ENCODE peak calls at places on chromosomes 3 and 15, in seven cellular contexts. V is PC-3, X is hepatocyte, G is neural progenitor cell, E is thoracic aorta, P is DND-41, D is transverse colon. Z is an unnamed sample.

GRCh38 chr15:79121571-79121970 is 31.0 kb upstream of the RASGRF1 start:
- DNase-seq in V (no peak), X (no peak), G (no peak), E (no peak), P (no peak), D (no peak), Z (no peak)

GRCh38 chr15:20341901-20342605 is 199.5 kb downstream of the GOLGA6L6 start:
- DNase-seq in V (peak; percentile 2), X (peak; percentile 91), G (peak; percentile 45), E (no peak), P (peak; percentile 16), D (peak; percentile 41), Z (no peak)

GRCh38 chr3:42120866-42121265 is 29.7 kb downstream of the TRAK1 start:
- DNase-seq in V (peak; percentile 17), X (no peak), G (no peak), E (no peak), P (no peak), D (no peak), Z (peak; percentile 90)

GRCh38 chr15:63466378-63467192 is 37.8 kb upstream of the USP3 start:
- DNase-seq in V (peak; percentile 72), X (peak; percentile 72), G (peak; percentile 80), E (no peak), P (peak; percentile 35), D (no peak), Z (no peak)

GRCh38 chr3:101284757-101285156 is 35.6 kb downstream of the IMPG2 start:
- DNase-seq in V (no peak), X (no peak), G (no peak), E (no peak), P (no peak), D (no peak), Z (no peak)

GRCh38 chr15:51416129-51416528 is 74.7 kb downstream of the GLDN start:
- DNase-seq in V (no peak), X (no peak), G (no peak), E (no peak), P (no peak), D (no peak), Z (no peak)

GRCh38 chr15:50943623-50944022 is 35.1 kb downstream of the AP4E1 start:
- DNase-seq in V (no peak), X (no peak), G (no peak), E (no peak), P (no peak), D (no peak), Z (no peak)

GRCh38 chr15:69885182-69886041 is 212.3 kb downstream of the TLE3 start:
- DNase-seq in V (no peak), X (no peak), G (peak; percentile 78), E (no peak), P (no peak), D (no peak), Z (no peak)

GRCh38 chr3:66412176-66412887 is 88.5 kb downstream of the LRIG1 start:
- DNase-seq in V (no peak), X (no peak), G (no peak), E (no peak), P (no peak), D (no peak), Z (no peak)

GRCh38 chr3:180116658-180117057 is 79.9 kb upstream of the PEX5L start:
- DNase-seq in V (no peak), X (no peak), G (peak; percentile 32), E (no peak), P (no peak), D (no peak), Z (no peak)

GRCh38 chr3:135023985-135024658 is 229.1 kb downstream of the EPHB1 start:
- DNase-seq in V (no peak), X (no peak), G (no peak), E (no peak), P (no peak), D (no peak), Z (no peak)

GRCh38 chr15:40266828-40267304 is 16.0 kb downstream of the ANKRD63 start:
- DNase-seq in V (peak; percentile 98), X (peak; percentile 76), G (no peak), E (peak; percentile 51), P (no peak), D (peak; percentile 45), Z (peak; percentile 92)

GRCh38 chr15:71103102-71103676 is 12.1 kb upstream of the THSD4 start:
- DNase-seq in V (peak; percentile 57), X (peak; percentile 34), G (peak; percentile 26), E (no peak), P (peak; percentile 5), D (peak; percentile 44), Z (no peak)

GRCh38 chr3:74824366-74824765 is 209.9 kb upstream of the CNTN3 start:
- DNase-seq in V (no peak), X (peak; percentile 22), G (no peak), E (no peak), P (no peak), D (no peak), Z (no peak)

GRCh38 chr3:183385698-183386590 is 42.5 kb downstream of the MCF2L2 start:
- DNase-seq in V (peak; percentile 86), X (peak; percentile 87), G (peak; percentile 81), E (no peak), P (peak; percentile 55), D (peak; percentile 61), Z (peak; percentile 50)

GRCh38 chr15:82146990-82147461 is 101.2 kb upstream of the MEX3B start:
- DNase-seq in V (peak; percentile 74), X (peak; percentile 25), G (no peak), E (no peak), P (no peak), D (no peak), Z (peak; percentile 93)

GRCh38 chr15:96230557-96231181 is 99.8 kb upstream of the NR2F2 start:
- DNase-seq in V (peak; percentile 91), X (no peak), G (no peak), E (no peak), P (no peak), D (no peak), Z (peak; percentile 97)

GRCh38 chr3:168424059-168424765 is 328.5 kb upstream of the GOLIM4 start:
- DNase-seq in V (peak; percentile 77), X (no peak), G (no peak), E (no peak), P (no peak), D (no peak), Z (peak; percentile 48)

DNA sequence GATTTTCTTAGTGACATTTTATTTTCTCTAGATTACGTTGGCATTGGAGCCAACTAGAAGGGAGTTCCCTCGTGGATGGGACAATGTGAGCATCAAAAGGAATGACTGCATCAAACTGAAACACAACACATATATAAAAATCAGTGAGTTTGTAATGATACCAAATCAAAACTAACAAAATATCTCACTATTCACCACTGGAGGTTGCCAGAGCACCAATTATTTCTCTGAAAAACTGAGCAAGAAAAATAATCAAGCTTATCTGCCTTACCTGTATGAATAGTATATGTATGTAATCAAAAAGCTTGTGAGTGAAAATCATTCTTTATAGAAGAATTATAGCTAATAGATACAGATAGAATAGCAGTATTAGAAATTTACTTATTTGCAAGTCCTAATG is 46.8 kb upstream of the OTOL1 start:
- DNase-seq in V (peak; percentile 38), X (no peak), G (no peak), E (no peak), P (no peak), D (no peak), Z (no peak)
- TF ChIP-seq CTCF in V (peak; percentile 55), X (no peak), G (no peak), E (no peak), P (peak; percentile 12), D (no peak), Z (peak; percentile 12)

GRCh38 chr3:188706599-188706998 is 465.2 kb upstream of the TPRG1 start:
- DNase-seq in V (no peak), X (no peak), G (no peak), E (no peak), P (no peak), D (no peak), Z (no peak)

GRCh38 chr3:188711898-188712256 is 459.9 kb upstream of the TPRG1 start:
- DNase-seq in V (no peak), X (no peak), G (no peak), E (no peak), P (no peak), D (no peak), Z (no peak)

GRCh38 chr3:188706176-188706575 is 465.6 kb upstream of the TPRG1 start:
- DNase-seq in V (peak; percentile 67), X (no peak), G (no peak), E (no peak), P (no peak), D (no peak), Z (no peak)

GRCh38 chr3:188712257-188712924 is 459.4 kb upstream of the TPRG1 start:
- DNase-seq in V (peak; percentile 77), X (peak; percentile 50), G (no peak), E (no peak), P (no peak), D (no peak), Z (no peak)

DNA sequence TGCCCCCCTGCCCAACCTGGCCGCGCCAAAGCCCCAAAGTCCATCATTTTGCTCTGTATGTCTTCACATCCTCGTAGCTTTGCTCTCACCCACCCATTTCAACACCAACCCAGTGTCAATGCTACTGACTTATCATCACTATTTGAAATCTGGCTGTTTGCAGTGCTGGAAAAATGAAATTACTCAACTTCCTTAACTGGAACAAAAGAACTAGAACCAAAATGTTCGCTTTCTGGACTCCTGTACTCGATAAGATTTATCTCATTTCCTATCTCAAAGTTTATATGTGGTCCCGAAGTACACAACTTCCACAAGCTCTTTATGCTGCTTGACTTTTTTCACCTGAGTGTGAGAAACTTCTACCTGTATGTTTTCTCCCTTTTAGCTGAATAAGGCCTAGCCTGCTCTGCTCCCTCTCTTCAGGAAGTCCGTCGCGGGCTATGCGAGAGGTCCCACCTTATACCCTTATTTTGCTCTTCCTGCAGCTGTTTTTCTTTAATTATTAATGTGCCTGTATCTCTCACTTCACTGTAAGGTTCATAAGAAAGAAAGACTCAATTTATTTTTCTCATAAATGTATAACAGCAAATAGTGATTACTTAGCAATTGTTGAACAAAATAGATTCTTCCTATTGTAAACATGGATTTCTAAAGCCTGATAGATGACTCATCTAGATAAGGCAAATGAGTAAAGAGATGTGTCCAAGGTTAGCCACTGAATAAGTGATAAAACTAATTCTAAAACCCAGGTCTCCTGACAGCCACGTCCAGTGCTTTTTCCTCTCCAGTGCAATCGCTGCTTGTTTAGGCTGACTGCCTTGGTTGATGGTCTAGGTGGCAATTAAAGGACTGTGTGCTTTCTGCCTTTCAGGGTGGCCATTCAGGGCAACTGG is 464.1 kb upstream of the TPRG1 start:
- DNase-seq in V (no peak), X (no peak), G (no peak), E (no peak), P (no peak), D (no peak), Z (no peak)
- H3K4me1 ChIP-seq in V (peaks cover 50% of the 10 kb centered on the region), X (peaks cover 16% of the 10 kb centered on the region), G (no peaks in the 10 kb centered on the region), E (peaks cover 31% of the 10 kb centered on the region), P (no peaks in the 10 kb centered on the region), D (peaks cover 9% of the 10 kb centered on the region), Z (no peaks in the 10 kb centered on the region)

DNA sequence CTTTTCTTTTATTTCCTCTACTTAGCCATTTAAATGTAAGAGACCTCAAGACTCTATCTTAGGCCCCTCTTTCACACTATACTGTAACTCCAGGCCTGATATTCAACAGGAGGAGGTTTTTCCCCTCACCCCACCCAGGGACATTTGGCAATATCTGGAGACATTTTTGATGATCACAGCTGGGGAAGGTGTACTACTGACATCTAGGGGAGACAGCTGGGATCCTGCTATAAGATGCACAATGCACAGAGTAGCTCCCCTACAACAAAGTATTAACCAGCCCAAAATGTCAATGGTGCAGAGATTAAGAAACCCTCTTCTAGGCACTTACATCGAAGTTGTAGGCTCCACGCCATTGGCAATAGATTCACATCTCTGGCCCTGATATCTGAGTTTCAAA is 517.5 kb upstream of the UBE2E2 start:
- DNase-seq in V (peak; percentile 60), X (peak; percentile 30), G (peak; percentile 13), E (no peak), P (no peak), D (no peak), Z (no peak)
- TF ChIP-seq CTCF in V (peak; percentile 87), X (peak; percentile 49), G (peak; percentile 55), E (no peak), P (peak; percentile 32), D (no peak), Z (peak; percentile 39)

GRCh38 chr3:149599236-149599635 is 58.6 kb downstream of the WWTR1 start:
- DNase-seq in V (no peak), X (no peak), G (no peak), E (peak; percentile 41), P (no peak), D (no peak), Z (no peak)
- H3K4me1 ChIP-seq in V (peaks cover 20% of the 10 kb centered on the region), X (peaks cover 7% of the 10 kb centered on the region), G (peaks cover 18% of the 10 kb centered on the region), E (peaks cover 70% of the 10 kb centered on the region), P (no peaks in the 10 kb centered on the region), D (peaks cover 15% of the 10 kb centered on the region), Z (peaks cover 15% of the 10 kb centered on the region)

Z was measured in foreskin keratinocyte.